ENCODE peak calls at places on chromosomes 16 and 17, in four cellular contexts. O is right cardiac atrium, A is left lung, H is thoracic aorta. J is an unnamed sample.

GRCh38 chr16:20866161-20866772 is 33.9 kb downstream of the DCUN1D3 start:
- DNase-seq in O (peak), A (no peak), H (peak), J (peak)

GRCh38 chr16:28538733-28539596 is at the start of gene NUPR1:
- DNase-seq in O (peak), A (peak), H (peak), J (no peak)

GRCh38 chr16:30896203-30896889 is at the start of gene CTF1:
- DNase-seq in O (peak), A (peak), H (no peak), J (no peak)

GRCh38 chr17:15918661-15919259 is 26.2 kb upstream of the ADORA2B start:
- DNase-seq in O (no peak), A (no peak), H (no peak), J (no peak)

GRCh38 chr16:51306116-51306515 is 155.0 kb upstream of the SALL1 start:
- DNase-seq in O (no peak), A (no peak), H (no peak), J (no peak)

GRCh38 chr16:88514070-88514469 is 56.1 kb upstream of the ZC3H18 start:
- DNase-seq in O (no peak), A (no peak), H (no peak), J (no peak)

GRCh38 chr17:78226752-78227454 is 4.5 kb upstream of the TMEM235 start:
- DNase-seq in O (no peak), A (no peak), H (no peak), J (no peak)

GRCh38 chr17:64635647-64636305 is 26.3 kb downstream of the SMURF2 start:
- DNase-seq in O (no peak), A (no peak), H (no peak), J (no peak)

GRCh38 chr17:64385187-64386083 is 5.2 kb downstream of the PECAM1 start:
- DNase-seq in O (peak), A (no peak), H (peak), J (no peak)

GRCh38 chr17:65049085-65049756 is 7.3 kb downstream of the GNA13 start:
- DNase-seq in O (no peak), A (no peak), H (no peak), J (no peak)

GRCh38 chr16:72202014-72202413 is 30.1 kb upstream of the PMFBP1 start:
- DNase-seq in O (no peak), A (no peak), H (no peak), J (no peak)

GRCh38 chr16:22081050-22081449 is 11.3 kb upstream of the VWA3A start:
- DNase-seq in O (no peak), A (no peak), H (no peak), J (no peak)
- H3K27ac ChIP-seq in O (no peak), A (no peak), H (no peak), J (no peak)

DNA sequence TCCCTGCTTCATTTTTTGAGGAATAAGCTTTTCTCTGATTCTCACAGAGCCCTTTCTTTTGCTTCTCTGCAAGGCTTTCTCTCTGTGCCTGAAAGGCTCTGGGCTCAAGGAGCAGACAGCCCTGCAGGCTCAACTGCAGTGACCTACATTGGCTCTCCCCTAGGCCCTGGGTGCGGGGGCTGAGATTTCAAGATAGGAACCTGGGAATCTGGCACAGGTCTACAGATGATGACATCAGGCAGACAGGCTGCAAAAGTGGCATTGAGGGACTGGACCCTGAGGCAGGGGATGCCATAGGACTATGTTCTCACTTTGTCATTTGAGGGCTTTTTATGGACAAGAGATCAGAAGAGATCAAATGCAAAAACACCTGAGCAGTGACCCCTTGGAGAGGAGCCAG is 10.1 kb upstream of the NR1D1 start:
- DNase-seq in O (no peak), A (no peak), H (no peak), J (no peak)
- H3K4me3 ChIP-seq in O (no peak), A (no peak), H (peak), J (no peak)

DNA sequence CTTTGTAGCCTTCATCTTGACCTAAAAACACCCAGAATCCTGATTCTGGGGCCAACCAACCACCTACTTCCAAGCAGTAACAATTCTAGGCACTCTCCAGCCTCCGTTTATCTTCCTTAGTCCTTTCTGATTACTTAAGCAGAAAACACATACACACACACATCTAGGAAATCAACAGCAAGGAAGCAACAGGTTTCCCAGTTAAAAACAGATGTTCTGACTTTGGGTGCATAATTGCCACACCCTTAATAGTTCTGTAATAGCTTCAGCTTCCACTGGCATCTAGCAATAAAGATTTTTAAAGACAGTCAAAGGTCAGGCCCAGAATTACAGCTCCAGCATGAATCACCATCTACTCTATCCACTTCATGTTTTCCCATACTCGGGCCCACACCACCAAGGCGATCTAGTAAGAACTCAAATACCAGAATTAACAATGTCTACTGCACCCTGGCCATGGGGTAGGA is 2.6 kb downstream of the ARHGAP17 start:
- DNase-seq in O (no peak), A (no peak), H (no peak), J (no peak)
- H3K27ac ChIP-seq in O (peak), A (peak), H (peak), J (no peak)

DNA sequence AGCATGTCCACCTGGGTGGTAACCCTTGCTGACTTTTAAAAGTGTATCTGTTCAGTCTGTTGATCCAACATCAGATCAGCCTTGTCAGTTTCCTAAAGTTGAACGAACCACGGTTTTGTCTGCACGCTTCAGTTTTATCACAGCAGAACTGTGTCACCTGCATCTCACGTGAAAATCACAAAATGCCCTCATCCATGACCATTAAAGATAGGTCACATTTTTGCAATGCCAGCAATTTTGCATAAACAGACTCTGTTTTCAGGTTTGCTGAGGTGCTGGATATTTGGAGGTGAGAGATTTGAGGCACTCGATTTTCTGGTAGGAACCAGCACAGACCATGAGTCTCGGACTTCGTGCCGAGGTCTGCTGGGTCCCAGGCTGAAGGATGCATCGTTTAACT is 3.0 kb downstream of the METRNL start:
- DNase-seq in O (no peak), A (no peak), H (no peak), J (no peak)
- H3K4me3 ChIP-seq in O (no peak), A (no peak), H (peak), J (no peak)

GRCh38 chr17:39027440-39028035 is 60.3 kb upstream of the FBXO47 start:
- DNase-seq in O (no peak), A (no peak), H (no peak), J (no peak)
- H3K27ac ChIP-seq in O (no peak), A (no peak), H (no peak), J (no peak)

DNA sequence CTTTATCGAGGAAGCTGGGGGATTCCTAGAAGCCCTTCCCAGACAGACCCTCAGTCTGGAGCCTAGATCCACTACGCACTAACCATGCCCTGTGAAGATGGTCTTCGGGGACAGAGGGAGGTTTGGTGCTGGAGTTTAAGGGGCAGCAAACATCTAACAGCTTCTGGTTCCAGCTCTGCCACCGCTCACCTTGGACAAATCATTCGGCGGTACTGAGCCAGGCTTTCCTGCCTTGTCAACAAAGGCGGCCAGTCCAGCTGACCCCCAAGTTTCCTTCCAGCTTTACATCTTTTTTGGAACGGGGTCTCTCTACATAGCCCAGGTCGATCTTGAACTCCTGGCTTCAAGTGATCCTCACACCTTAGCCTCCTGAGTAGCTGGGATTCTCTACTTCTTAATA is 369 bp upstream of the GJD3 start:
- DNase-seq in O (no peak), A (no peak), H (no peak), J (no peak)
- H3K4me3 ChIP-seq in O (no peak), A (no peak), H (no peak), J (no peak)

J was measured in WERI-Rb-1.